ENCODE peak calls at places on chromosomes 4 and X, in nine cellular contexts. Y, U, C, X, H, J, V, B and W are unnamed samples.

GRCh38 chr4:3870567-3870962 is 104.4 kb downstream of the ADRA2C start:
- DNase-seq in Y (no peak), H (no peak), X (no peak), U (no peak), B (peak), C (no peak), V (no peak), J (no peak), W (no peak)

GRCh38 chr4:69617083-69617694 is 22.3 kb downstream of the UGT2A2 start:
- DNase-seq in B (peak), X (no peak), C (peak), V (peak), H (peak), U (peak), J (peak), Y (no peak), W (no peak)

GRCh38 chr4:124722069-124722468 is 9.5 kb upstream of the ANKRD50 start:
- DNase-seq in H (no peak), V (no peak), J (no peak), C (no peak), X (no peak), B (no peak), Y (no peak), U (no peak), W (no peak)

GRCh38 chr4:15336410-15337184 is 91.2 kb upstream of the C1QTNF7 start:
- DNase-seq in Y (no peak), C (peak), X (peak), V (peak), B (no peak), H (peak), U (peak), J (no peak), W (no peak)

GRCh38 chr4:167222098-167222497 is 12.2 kb downstream of the SPOCK3 start:
- DNase-seq in H (no peak), X (no peak), V (no peak), J (peak), B (no peak), C (no peak), U (no peak), Y (no peak), W (no peak)

GRCh38 chr4:115126487-115126886 is 13.1 kb upstream of the NDST4 start:
- DNase-seq in V (no peak), Y (no peak), X (no peak), C (no peak), U (peak), J (no peak), H (no peak), B (no peak), W (no peak)

GRCh38 chr4:71266090-71266794 is 72.6 kb upstream of the SLC4A4 start:
- DNase-seq in X (peak), V (peak), H (peak), C (peak), J (no peak), Y (peak), U (no peak), B (no peak), W (peak)

GRCh38 chrX:131910565-131910964 is 112.5 kb upstream of the STK26 start:
- DNase-seq in Y (no peak), H (no peak), J (no peak), V (no peak), B (no peak), U (no peak), X (no peak), C (no peak), W (no peak)

GRCh38 chr4:129344058-129344457 is 248.1 kb downstream of the C4orf33 start:
- DNase-seq in X (no peak), C (peak), H (peak), J (peak), Y (no peak), V (peak), B (peak), U (no peak), W (no peak)

GRCh38 chrX:155874571-155875244 is 6.4 kb upstream of the VAMP7 start:
- DNase-seq in J (no peak), C (no peak), X (no peak), Y (no peak), U (no peak), H (peak), V (no peak), B (no peak), W (no peak)

GRCh38 chr4:102172341-102172740 is 172.9 kb downstream of the SLC39A8 start:
- DNase-seq in U (no peak), Y (no peak), V (no peak), X (no peak), B (no peak), J (no peak), H (no peak), C (no peak), W (no peak)

GRCh38 chrX:29143356-29143755 is 556.1 kb downstream of the IL1RAPL1 start:
- DNase-seq in Y (no peak), C (peak), J (no peak), X (no peak), H (no peak), V (peak), U (no peak), B (no peak), W (no peak)

GRCh38 chr4:680931-681645 is 6.7 kb downstream of the MYL5 start:
- DNase-seq in Y (peak), X (no peak), J (no peak), V (peak), B (no peak), C (peak), U (no peak), H (peak), W (no peak)

GRCh38 chrX:63275127-63275526 is 76.0 kb downstream of the SPIN4 start:
- DNase-seq in V (no peak), Y (no peak), X (no peak), H (peak), B (peak), U (no peak), C (peak), J (peak), W (no peak)

GRCh38 chrX:54821310-54821709 is 13.8 kb downstream of the MAGED2 start:
- DNase-seq in V (no peak), B (no peak), Y (no peak), U (no peak), H (no peak), J (no peak), X (no peak), C (no peak), W (no peak)

GRCh38 chrX:145881175-145881867 is 63.7 kb downstream of the SLITRK2 start:
- DNase-seq in Y (no peak), C (no peak), X (no peak), H (no peak), B (no peak), V (no peak), J (no peak), U (no peak), W (no peak)

GRCh38 chr4:148737071-148737470 is 294.9 kb upstream of the NR3C2 start:
- DNase-seq in U (no peak), Y (no peak), C (no peak), H (no peak), X (no peak), V (no peak), J (no peak), B (no peak), W (no peak)

GRCh38 chr4:3812211-3812934 is 46.2 kb downstream of the ADRA2C start:
- DNase-seq in X (no peak), Y (no peak), C (no peak), J (no peak), U (no peak), H (no peak), B (no peak), V (no peak), W (no peak)

GRCh38 chr4:92021788-92022187 is 282.0 kb upstream of the GRID2 start:
- DNase-seq in H (no peak), V (no peak), C (no peak), Y (no peak), X (no peak), U (no peak), B (no peak), J (no peak), W (no peak)

GRCh38 chrX:57906790-57907189 is 3.5 kb downstream of the ZXDA start:
- DNase-seq in X (no peak), J (no peak), H (peak), C (peak), U (peak), Y (no peak), V (peak), B (no peak), W (peak)
- H3K4me3 ChIP-seq in X (no peak), J (no peak), H (no peak), C (no peak), U (no peak), Y (peak), V (peak), B (no peak), W (no peak)

DNA sequence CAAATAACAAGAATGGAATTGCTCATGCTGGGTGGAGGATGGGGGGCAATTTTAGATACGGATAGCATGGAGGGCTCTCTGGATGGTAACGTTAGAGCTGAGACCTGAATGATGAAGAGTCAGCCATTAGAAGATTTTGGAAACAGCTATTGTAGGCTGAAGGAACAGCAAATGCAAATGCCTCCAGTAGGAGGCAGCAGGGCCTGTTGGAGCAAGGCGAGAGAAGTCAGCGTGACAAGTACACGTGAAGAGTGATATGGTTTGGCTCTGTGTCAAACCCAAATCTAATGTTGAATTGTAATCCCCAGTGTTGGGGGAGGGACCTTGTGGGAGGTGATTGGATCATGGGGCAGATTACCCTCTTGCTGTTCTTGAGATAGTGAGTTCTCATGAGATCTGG is 59.3 kb upstream of the SOD3 start:
- DNase-seq in X (no peak), J (no peak), B (peak), H (no peak), V (peak), C (peak), U (no peak), Y (no peak), W (no peak)
- TF ChIP-seq CTCF in X (peak), J (no peak), B (peak), H (peak), V (peak), C (peak), U (no peak), Y (no peak), W (peak)

GRCh38 chr4:18815779-18816173 is 794.2 kb upstream of the LCORL start:
- DNase-seq in U (no peak), Y (no peak), B (peak), V (no peak), C (no peak), H (no peak), J (peak), X (no peak), W (no peak)

GRCh38 chr4:18813055-18813454 is 791.5 kb upstream of the LCORL start:
- DNase-seq in C (no peak), Y (no peak), V (no peak), U (no peak), X (no peak), J (no peak), H (no peak), B (no peak), W (no peak)

GRCh38 chr4:18816228-18816891 is 794.8 kb upstream of the LCORL start:
- DNase-seq in J (no peak), X (no peak), U (no peak), V (no peak), B (no peak), Y (no peak), H (no peak), C (no peak), W (no peak)

GRCh38 chr4:18813771-18814170 is 792.2 kb upstream of the LCORL start:
- DNase-seq in U (no peak), H (no peak), Y (no peak), J (no peak), X (no peak), B (no peak), C (no peak), V (no peak), W (no peak)

DNA sequence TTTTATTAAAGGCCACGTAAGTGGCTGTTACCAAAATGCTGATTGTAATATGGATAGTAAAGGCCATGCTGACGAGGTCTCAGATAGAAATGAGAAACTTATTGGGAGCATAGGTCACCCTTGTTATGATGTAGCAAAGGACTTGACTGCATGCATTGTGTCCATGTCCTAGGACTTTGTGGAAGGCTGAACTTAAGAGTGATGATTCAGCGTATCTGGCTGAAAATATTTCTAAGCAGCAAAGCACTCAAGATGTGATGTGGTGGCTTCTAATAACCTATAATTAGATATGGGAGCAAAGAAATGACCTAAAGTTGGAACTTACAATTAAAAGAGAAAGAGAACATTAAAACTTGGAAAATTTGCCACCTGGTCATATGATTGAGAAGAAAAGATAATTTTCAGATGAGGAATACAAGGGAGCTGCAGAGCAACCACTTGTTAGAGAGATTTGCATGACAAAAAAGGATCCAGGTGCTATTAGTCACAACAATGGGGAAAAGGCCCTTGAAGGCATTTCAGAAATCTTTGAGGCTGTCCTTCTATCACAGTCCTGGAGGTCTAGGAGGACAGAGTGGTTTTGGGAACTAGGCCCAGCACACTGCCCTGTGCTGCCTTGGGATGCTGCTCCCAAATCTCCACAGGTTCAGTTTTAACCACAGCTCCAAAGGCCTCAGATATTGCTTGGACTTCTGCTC is 793.7 kb upstream of the LCORL start:
- DNase-seq in C (no peak), H (no peak), X (no peak), V (no peak), B (no peak), Y (no peak), U (no peak), J (no peak), W (no peak)
- H3K4me3 ChIP-seq in C (no peak), H (no peak), X (no peak), V (no peak), B (no peak), Y (no peak), U (no peak), J (no peak), W (no peak)

GRCh38 chr4:55066018-55066417 is 59.4 kb downstream of the KDR start:
- DNase-seq in X (no peak), C (no peak), B (no peak), Y (no peak), U (no peak), H (no peak), V (no peak), J (no peak), W (no peak)
- TF ChIP-seq CTCF in X (no peak), C (no peak), B (no peak), Y (no peak), U (no peak), H (no peak), V (no peak), J (no peak), W (no peak)

GRCh38 chr4:184803133-184803532 is 22.6 kb downstream of the ACSL1 start:
- DNase-seq in V (no peak), C (no peak), U (no peak), J (no peak), B (no peak), Y (no peak), X (no peak), H (no peak), W (no peak)

GRCh38 chr4:184804621-184805020 is 21.1 kb downstream of the ACSL1 start:
- DNase-seq in V (no peak), Y (no peak), U (no peak), C (no peak), B (no peak), H (no peak), J (no peak), X (no peak), W (no peak)

GRCh38 chr4:184803884-184804283 is 21.9 kb downstream of the ACSL1 start:
- DNase-seq in C (no peak), B (no peak), X (no peak), V (no peak), H (no peak), Y (no peak), U (no peak), J (no peak), W (no peak)

GRCh38 chr4:184801781-184802180 is 24.0 kb downstream of the ACSL1 start:
- DNase-seq in X (no peak), U (no peak), B (no peak), J (no peak), C (no peak), Y (no peak), V (peak), H (peak), W (no peak)

GRCh38 chr4:184802203-184803015 is 23.4 kb downstream of the ACSL1 start:
- DNase-seq in C (no peak), B (no peak), V (peak), Y (no peak), U (no peak), J (no peak), H (peak), X (no peak), W (no peak)
- H3K4me3 ChIP-seq in C (no peak), B (no peak), V (no peak), Y (peak), U (no peak), J (no peak), H (no peak), X (no peak), W (no peak)

GRCh38 chr4:139762715-139763114 is 97.1 kb downstream of the MGST2 start:
- DNase-seq in U (no peak), V (no peak), H (no peak), C (peak), B (no peak), X (no peak), Y (no peak), J (no peak), W (no peak)

GRCh38 chr4:139763205-139763604 is 97.6 kb downstream of the MGST2 start:
- DNase-seq in B (peak), V (no peak), Y (no peak), J (no peak), U (no peak), X (no peak), H (no peak), C (no peak), W (no peak)

GRCh38 chr4:139760558-139760957 is 94.9 kb downstream of the MGST2 start:
- DNase-seq in C (no peak), U (no peak), H (no peak), V (no peak), B (no peak), J (no peak), X (no peak), Y (no peak), W (no peak)

GRCh38 chr4:139763668-139764067 is 98.0 kb downstream of the MGST2 start:
- DNase-seq in B (no peak), X (no peak), C (peak), V (no peak), Y (no peak), H (no peak), U (no peak), J (peak), W (no peak)

GRCh38 chr4:139761461-139761860 is 95.8 kb downstream of the MGST2 start:
- DNase-seq in J (peak), X (no peak), C (no peak), B (peak), U (no peak), H (peak), V (no peak), Y (no peak), W (no peak)
- TF ChIP-seq CTCF in J (peak), X (peak), C (peak), B (peak), U (peak), H (peak), V (peak), Y (peak), W (peak)

GRCh38 chrX:65688403-65688881 is 21.0 kb downstream of the MSN start:
- DNase-seq in U (no peak), B (no peak), Y (no peak), V (peak), X (no peak), C (peak), J (peak), H (peak), W (no peak)

GRCh38 chrX:65685112-65685511 is 17.7 kb downstream of the MSN start:
- DNase-seq in C (no peak), J (no peak), U (no peak), H (no peak), Y (no peak), V (no peak), B (no peak), X (no peak), W (no peak)

GRCh38 chrX:65687367-65687766 is 19.9 kb downstream of the MSN start:
- DNase-seq in V (no peak), X (no peak), C (no peak), H (no peak), Y (no peak), B (no peak), U (no peak), J (no peak), W (no peak)

GRCh38 chrX:65689377-65689776 is 21.9 kb downstream of the MSN start:
- DNase-seq in V (no peak), U (no peak), B (no peak), X (no peak), C (no peak), Y (no peak), H (no peak), J (no peak), W (no peak)

GRCh38 chrX:65686246-65686645 is 18.8 kb downstream of the MSN start:
- DNase-seq in J (no peak), U (no peak), X (no peak), V (no peak), B (no peak), Y (no peak), H (no peak), C (no peak), W (no peak)
- H3K4me3 ChIP-seq in J (no peak), U (no peak), X (no peak), V (no peak), B (no peak), Y (no peak), H (no peak), C (no peak), W (no peak)

DNA sequence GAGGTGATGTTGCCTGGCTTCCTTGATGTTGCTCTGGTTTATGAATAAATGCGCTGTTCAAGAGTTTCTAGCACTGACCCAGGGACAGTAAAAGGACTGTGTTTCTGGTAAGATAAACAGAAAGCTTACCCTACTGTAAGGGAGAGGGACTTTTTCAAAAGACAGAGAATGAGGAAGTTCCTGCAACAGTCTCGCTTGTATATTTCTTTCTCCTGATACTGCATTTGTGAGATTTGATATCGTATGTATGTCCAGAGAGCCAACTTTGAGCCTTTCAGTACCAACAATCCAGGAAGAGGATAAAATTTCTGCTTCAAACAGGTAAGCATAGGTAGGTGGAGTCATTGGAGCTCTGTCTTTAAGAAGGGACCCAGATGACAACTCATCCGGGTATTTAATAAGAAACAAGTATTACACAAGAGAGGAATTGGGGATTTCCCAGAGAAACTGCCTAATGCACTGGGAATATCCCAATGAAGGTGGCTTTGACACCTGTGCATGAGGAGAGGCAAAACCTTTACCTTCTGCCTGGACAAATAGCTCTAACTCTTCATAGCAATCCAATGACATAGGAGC is 771 bp downstream of the DAPP1 start:
- DNase-seq in B (no peak), J (peak), C (no peak), H (no peak), U (no peak), V (no peak), X (no peak), Y (no peak), W (no peak)
- TF ChIP-seq CTCF in B (no peak), J (no peak), C (no peak), H (no peak), U (no peak), V (no peak), X (no peak), Y (no peak), W (no peak)